ENCODE peak calls at places on chromosomes 3 and 15, in ten cellular contexts. Q is putamen; D is fibroblast of gingiva; J is stimulated activated CD4-positive, alpha-beta T cell treated with anti-CD3 and anti-CD28 coated beads, Interleukin-1b, Interleukin-23, amount 100 ng/mL, for 4 hours; U is heart left ventricle; V is A549; Y is occipital lobe; L is activated CD4-positive, alpha-beta T cell treated with anti-CD3 and anti-CD28 coated beads, Interleukin-2, amount 50 U/mL, for 24 hours; B is NCI-H748 treated with DMSO at 0.1 percent for 48 hours; W is RPMI7951. E is an unnamed sample.

GRCh38 chr3:54862526-54862925 is 65.3 kb downstream of the LRTM1 start:
- DNase-seq in J (no peak), Q (no peak), B (no peak), D (no peak), U (no peak), V (no peak), L (no peak), W (peak; percentile 94), Y (no peak), E (no peak)

GRCh38 chr3:31832576-31832975 is 148.5 kb downstream of the OSBPL10 start:
- DNase-seq in D (no peak), W (no peak), J (no peak), V (no peak), Y (no peak), L (no peak), B (no peak), Q (no peak), U (no peak), E (no peak)

GRCh38 chr3:133469140-133469731 is 69.4 kb downstream of the BFSP2 start:
- DNase-seq in L (no peak), V (no peak), Q (no peak), U (peak; percentile 54), W (no peak), D (peak; percentile 77), B (no peak), Y (no peak), J (no peak), E (no peak)

GRCh38 chr15:57703387-57703786 is 3.1 kb upstream of the POLR2M start:
- DNase-seq in V (no peak), L (no peak), W (no peak), B (no peak), J (no peak), U (no peak), Y (no peak), D (no peak), Q (no peak), E (no peak)

GRCh38 chr3:12729313-12729676 is 29.8 kb downstream of the TMEM40 start:
- DNase-seq in L (no peak), D (no peak), Y (no peak), J (no peak), B (no peak), Q (no peak), W (peak; percentile 66), U (no peak), V (no peak), E (no peak)

GRCh38 chr3:20857636-20858035 is 671.6 kb upstream of the SGO1 start:
- DNase-seq in L (no peak), D (no peak), W (no peak), J (no peak), B (no peak), U (no peak), Q (no peak), Y (no peak), V (no peak), E (no peak)

GRCh38 chr3:172317984-172318383 is 130.3 kb downstream of the GHSR start:
- DNase-seq in W (peak; percentile 99), J (no peak), B (no peak), V (peak; percentile 18), D (peak; percentile 90), Y (no peak), U (peak; percentile 75), L (no peak), Q (no peak), E (peak; percentile 27)

GRCh38 chr15:40821195-40821594 is 7.3 kb downstream of the PPP1R14D start:
- DNase-seq in D (no peak), J (no peak), B (no peak), Q (no peak), V (no peak), Y (no peak), W (no peak), U (no peak), L (no peak), E (no peak)

GRCh38 chr3:185912929-185913901 is 24.6 kb downstream of the TRA2B start:
- DNase-seq in U (no peak), D (no peak), V (no peak), W (no peak), Q (no peak), B (no peak), J (no peak), Y (no peak), L (no peak), E (no peak)

GRCh38 chr15:91426412-91426811 is 326.4 kb downstream of the SV2B start:
- DNase-seq in Y (no peak), W (peak; percentile 65), L (no peak), B (no peak), V (no peak), U (no peak), J (no peak), Q (no peak), D (no peak), E (no peak)

GRCh38 chr3:36166477-36166876 is 213.8 kb upstream of the STAC start:
- DNase-seq in L (no peak), U (no peak), B (no peak), W (peak; percentile 49), Q (no peak), D (no peak), V (peak; percentile 59), J (no peak), Y (no peak), E (no peak)

GRCh38 chr3:102180291-102180931 is 254.4 kb upstream of the ZPLD1 start:
- DNase-seq in U (no peak), L (no peak), V (peak; percentile 81), J (no peak), Q (no peak), D (peak; percentile 83), Y (no peak), B (no peak), W (no peak), E (peak; percentile 65)

GRCh38 chr3:20340324-20340928 is 154.4 kb upstream of the SGO1 start:
- DNase-seq in Q (peak; percentile 71), U (peak; percentile 54), V (peak; percentile 72), Y (peak; percentile 30), J (peak; percentile 13), L (peak; percentile 49), W (peak; percentile 60), D (peak; percentile 36), B (no peak), E (peak; percentile 83)

GRCh38 chr3:123807820-123808219 is 76.3 kb downstream of the MYLK start:
- DNase-seq in L (no peak), V (peak; percentile 18), W (peak; percentile 94), J (no peak), U (no peak), D (no peak), Y (no peak), Q (no peak), B (no peak), E (no peak)

GRCh38 chr3:8625991-8626390 is 18.6 kb downstream of the SSUH2 start:
- DNase-seq in B (no peak), U (no peak), D (no peak), W (peak; percentile 59), Q (no peak), L (no peak), Y (no peak), V (no peak), J (no peak), E (no peak)

GRCh38 chr15:55695432-55695831 is 47.5 kb downstream of the PRTG start:
- DNase-seq in D (no peak), W (no peak), Q (no peak), Y (no peak), U (no peak), L (no peak), J (no peak), V (no peak), B (no peak), E (no peak)

GRCh38 chr3:52308308-52308707 is 7.8 kb upstream of the DNAH1 start:
- DNase-seq in V (no peak), Y (no peak), Q (no peak), W (no peak), L (no peak), U (no peak), D (no peak), B (no peak), J (no peak), E (no peak)

GRCh38 chr3:43296565-43296964 is 10.2 kb downstream of the SNRK start:
- DNase-seq in Q (no peak), D (no peak), L (peak; percentile 48), Y (no peak), V (no peak), B (no peak), J (no peak), W (no peak), U (no peak), E (no peak)

GRCh38 chr15:41804920-41805666 is 22.8 kb upstream of the JMJD7 start:
- DNase-seq in Q (no peak), V (no peak), B (no peak), D (no peak), W (no peak), J (no peak), Y (no peak), U (no peak), L (no peak), E (no peak)

GRCh38 chr15:38614621-38615020 is 50.0 kb upstream of the RASGRP1 start:
- DNase-seq in B (no peak), J (no peak), U (no peak), L (no peak), V (no peak), W (no peak), D (no peak), Q (no peak), Y (no peak), E (no peak)

GRCh38 chr15:38706956-38707355 is 142.3 kb upstream of the RASGRP1 start:
- DNase-seq in B (no peak), U (no peak), L (no peak), Q (no peak), Y (no peak), J (no peak), D (no peak), V (no peak), W (peak; percentile 32), E (no peak)

GRCh38 chr3:31305324-31305723 is 227.4 kb upstream of the STT3B start:
- DNase-seq in J (no peak), Q (no peak), U (no peak), B (peak; percentile 22), L (no peak), D (no peak), W (no peak), Y (no peak), V (no peak), E (no peak)

GRCh38 chr15:62071711-62072308 is 5.0 kb downstream of the C2CD4A start:
- DNase-seq in Y (no peak), Q (no peak), U (no peak), D (peak; percentile 39), W (peak; percentile 48), L (no peak), J (no peak), B (peak; percentile 44), V (peak; percentile 61), E (peak; percentile 28)

GRCh38 chr3:41369838-41370237 is 170.5 kb downstream of the CTNNB1 start:
- DNase-seq in J (no peak), Y (no peak), B (peak; percentile 74), V (no peak), U (no peak), Q (no peak), L (no peak), W (no peak), D (no peak), E (no peak)

GRCh38 chr3:60355825-60356224 is 895.4 kb downstream of the FHIT start:
- DNase-seq in V (no peak), B (peak; percentile 84), Y (no peak), U (no peak), J (no peak), W (no peak), D (no peak), L (no peak), Q (no peak), E (no peak)

E was measured in T47D.